ENCODE peak calls at places on chromosome 2, in seven cellular contexts. U is astrocyte of the cerebellum, N is HuH-7.5, X is germinal center, B is suprapubic skin, T is GM04504, H is MV-4-11. L is an unnamed sample.

GRCh38 chr2:207014424-207014823 is 75.1 kb downstream of the CPO start:
- DNase-seq in U (no peak), N (no peak), X (no peak), B (no peak), T (no peak), H (no peak), L (no peak)

GRCh38 chr2:76157531-76157930 is 446.8 kb upstream of the GCFC2 start:
- DNase-seq in U (no peak), N (no peak), X (no peak), B (no peak), T (no peak), H (no peak), L (no peak)

GRCh38 chr2:184162426-184162825 is 435.9 kb upstream of the ZNF804A start:
- DNase-seq in U (no peak), N (no peak), X (no peak), B (no peak), T (no peak), H (no peak), L (no peak)

GRCh38 chr2:146004470-146004869 is 1484.6 kb upstream of the ZEB2 start:
- DNase-seq in U (peak), N (no peak), X (no peak), B (no peak), T (no peak), H (no peak), L (peak)

GRCh38 chr2:189341077-189341476 is 100.2 kb upstream of the WDR75 start:
- DNase-seq in U (no peak), N (no peak), X (no peak), B (no peak), T (no peak), H (no peak), L (no peak)

GRCh38 chr2:60483400-60483799 is 70.1 kb downstream of the BCL11A start:
- DNase-seq in U (no peak), N (no peak), X (no peak), B (no peak), T (peak), H (no peak), L (peak)

GRCh38 chr2:145638675-145639074 is 1118.8 kb upstream of the ZEB2 start:
- DNase-seq in U (no peak), N (no peak), X (peak), B (no peak), T (no peak), H (no peak), L (no peak)

GRCh38 chr2:63841254-63842022 is at the start of gene UGP2:
- DNase-seq in U (peak), N (peak), X (peak), B (peak), T (peak), H (peak), L (peak)

GRCh38 chr2:157936464-157936863 is 60.3 kb upstream of the ACVR1 start:
- DNase-seq in U (no peak), N (no peak), X (no peak), B (no peak), T (no peak), H (no peak), L (peak)

GRCh38 chr2:132542953-132543569 is 126.5 kb downstream of the GPR39 start:
- DNase-seq in U (no peak), N (no peak), X (no peak), B (no peak), T (no peak), H (peak), L (no peak)

GRCh38 chr2:26605195-26605968 is 35.8 kb downstream of the CIB4 start:
- DNase-seq in U (peak), N (peak), X (peak), B (no peak), T (peak), H (peak), L (no peak)

GRCh38 chr2:216872040-216872439 is 12.2 kb upstream of the TNP1 start:
- DNase-seq in U (no peak), N (no peak), X (no peak), B (no peak), T (no peak), H (no peak), L (no peak)

GRCh38 chr2:207143474-207144190 is 22.1 kb downstream of the KLF7 start:
- DNase-seq in U (peak), N (no peak), X (no peak), B (peak), T (peak), H (peak), L (no peak)

GRCh38 chr2:1730047-1730937 is 14.0 kb downstream of the PXDN start:
- DNase-seq in U (no peak), N (no peak), X (no peak), B (peak), T (peak), H (no peak), L (no peak)

GRCh38 chr2:200622106-200622505 is 36.3 kb downstream of the AOX1 start:
- DNase-seq in U (no peak), N (no peak), X (no peak), B (no peak), T (no peak), H (no peak), L (no peak)

GRCh38 chr2:114805195-114805594 is 362.8 kb downstream of the DPP10 start:
- DNase-seq in U (no peak), N (no peak), X (no peak), B (no peak), T (no peak), H (no peak), L (no peak)

GRCh38 chr2:120602251-120602650 is 133.4 kb upstream of the GLI2 start:
- DNase-seq in U (no peak), N (no peak), X (no peak), B (no peak), T (peak), H (no peak), L (no peak)

GRCh38 chr2:142165790-142166189 is 35.0 kb upstream of the LRP1B start:
- DNase-seq in U (no peak), N (peak), X (peak), B (no peak), T (peak), H (peak), L (no peak)

GRCh38 chr2:44100351-44100750 is 68.3 kb upstream of the PPM1B start:
- DNase-seq in U (peak), N (no peak), X (no peak), B (no peak), T (peak), H (peak), L (peak)

GRCh38 chr2:178514664-178515063 is 34.4 kb downstream of the PLEKHA3 start:
- DNase-seq in U (peak), N (no peak), X (no peak), B (no peak), T (peak), H (peak), L (peak)

GRCh38 chr2:214244847-214245246 is 166.0 kb upstream of the VWC2L start:
- DNase-seq in U (peak), N (no peak), X (no peak), B (no peak), T (no peak), H (no peak), L (peak)

GRCh38 chr2:196500686-196501431 is 138.7 kb upstream of the CCDC150 start:
- DNase-seq in U (no peak), N (no peak), X (no peak), B (no peak), T (peak), H (no peak), L (peak)

GRCh38 chr2:16021611-16022363 is 81.4 kb downstream of the MYCN start:
- DNase-seq in U (no peak), N (peak), X (no peak), B (no peak), T (no peak), H (no peak), L (no peak)

L was measured in skeletal muscle cell.